ENCODE peak calls at places on chromosomes 2 and 18, in eight cellular contexts. C is GM12864, V is lower leg skin, Y is bronchial epithelial cell, R is tibial artery, D is breast epithelium, I is fibroblast of lung, O is neural progenitor cell. G is an unnamed sample.

GRCh38 chr2:207674266-207674774 is 37.1 kb upstream of the CCNYL1 start:
- DNase-seq in C (no peak), V (no peak), Y (no peak), R (no peak), D (no peak), I (no peak), O (no peak), G (no peak)

GRCh38 chr2:64018715-64019082 is 529 bp downstream of the VPS54 start:
- DNase-seq in C (no peak), V (peak), Y (peak), R (peak), D (no peak), I (no peak), O (peak), G (no peak)

GRCh38 chr2:222040333-222040732 is 258.5 kb downstream of the PAX3 start:
- DNase-seq in C (no peak), V (no peak), Y (no peak), R (no peak), D (no peak), I (no peak), O (no peak), G (no peak)

GRCh38 chr2:192195548-192196418 is 1.1 kb upstream of the TMEFF2 start:
- DNase-seq in C (no peak), V (no peak), Y (peak), R (peak), D (no peak), I (peak), O (peak), G (peak)

GRCh38 chr2:96205238-96205637 is 3.4 kb downstream of the STARD7 start:
- DNase-seq in C (no peak), V (peak), Y (peak), R (no peak), D (no peak), I (peak), O (no peak), G (peak)

GRCh38 chr2:195768454-195768853 is 111.4 kb downstream of the SLC39A10 start:
- DNase-seq in C (no peak), V (no peak), Y (no peak), R (no peak), D (no peak), I (peak), O (no peak), G (no peak)

GRCh38 chr2:193985272-193985671 is 1671.8 kb upstream of the SLC39A10 start:
- DNase-seq in C (no peak), V (no peak), Y (no peak), R (no peak), D (no peak), I (no peak), O (no peak), G (no peak)

GRCh38 chr2:83665894-83666293 is 793.2 kb downstream of the SUCLG1 start:
- DNase-seq in C (no peak), V (no peak), Y (peak), R (no peak), D (no peak), I (peak), O (no peak), G (peak)

GRCh38 chr18:8329186-8329771 is 280.0 kb upstream of the RAB12 start:
- DNase-seq in C (no peak), V (no peak), Y (peak), R (no peak), D (no peak), I (peak), O (no peak), G (peak)

GRCh38 chr18:58288922-58289797 is 245.1 kb downstream of the NEDD4L start:
- DNase-seq in C (peak), V (no peak), Y (peak), R (no peak), D (no peak), I (peak), O (peak), G (peak)

GRCh38 chr18:3012306-3012919 is 531 bp downstream of the LPIN2 start:
- DNase-seq in C (no peak), V (no peak), Y (no peak), R (peak), D (peak), I (peak), O (no peak), G (no peak)

GRCh38 chr2:173866858-173867620 is 98.1 kb downstream of the SP3 start:
- DNase-seq in C (no peak), V (no peak), Y (no peak), R (no peak), D (no peak), I (no peak), O (peak), G (no peak)

GRCh38 chr2:165635532-165635931 is 158.5 kb downstream of the GALNT3 start:
- DNase-seq in C (no peak), V (no peak), Y (peak), R (no peak), D (no peak), I (no peak), O (no peak), G (no peak)

GRCh38 chr18:44943201-44943881 is 262.7 kb downstream of the SETBP1 start:
- DNase-seq in C (no peak), V (no peak), Y (peak), R (no peak), D (no peak), I (no peak), O (peak), G (no peak)

GRCh38 chr2:40760071-40760666 is 308.3 kb upstream of the SLC8A1 start:
- DNase-seq in C (no peak), V (peak), Y (peak), R (no peak), D (no peak), I (peak), O (peak), G (peak)

GRCh38 chr2:133591164-133591563 is 22.9 kb upstream of the NCKAP5 start:
- DNase-seq in C (no peak), V (peak), Y (no peak), R (peak), D (no peak), I (peak), O (no peak), G (no peak)

GRCh38 chr2:235545369-235546150 is 51.7 kb downstream of the AGAP1 start:
- DNase-seq in C (no peak), V (no peak), Y (no peak), R (peak), D (no peak), I (no peak), O (no peak), G (no peak)

GRCh38 chr18:36420826-36421225 is 123.3 kb downstream of the FHOD3 start:
- DNase-seq in C (no peak), V (no peak), Y (no peak), R (no peak), D (no peak), I (no peak), O (no peak), G (no peak)

GRCh38 chr2:5528741-5529140 is 163.4 kb upstream of the SOX11 start:
- DNase-seq in C (no peak), V (no peak), Y (no peak), R (no peak), D (no peak), I (no peak), O (no peak), G (no peak)

GRCh38 chr18:37684590-37684989 is 119.0 kb upstream of the CELF4 start:
- DNase-seq in C (no peak), V (no peak), Y (no peak), R (no peak), D (no peak), I (no peak), O (no peak), G (no peak)
- TF ChIP-seq CTCF in C (no peak), V (no peak), Y (no peak), R (no peak), D (no peak), I (no peak), O (peak), G (no peak)

GRCh38 chr18:68925268-68925667 is 127.4 kb downstream of the CCDC102B start:
- DNase-seq in C (no peak), V (no peak), Y (peak), R (no peak), D (no peak), I (peak), O (peak), G (peak)
- TF ChIP-seq CTCF in C (peak), V (no peak), Y (no peak), R (no peak), D (no peak), I (peak), O (peak), G (no peak)

GRCh38 chr2:101188683-101189405 is 37.7 kb upstream of the TBC1D8 start:
- DNase-seq in C (no peak), V (no peak), Y (no peak), R (no peak), D (no peak), I (peak), O (peak), G (peak)
- TF ChIP-seq CTCF in C (peak), V (no peak), Y (peak), R (peak), D (no peak), I (peak), O (peak), G (peak)

GRCh38 chr18:61400016-61400630 is 66.9 kb downstream of the CDH20 start:
- DNase-seq in C (no peak), V (no peak), Y (no peak), R (no peak), D (no peak), I (no peak), O (no peak), G (no peak)

GRCh38 chr18:61398961-61399632 is 65.9 kb downstream of the CDH20 start:
- DNase-seq in C (no peak), V (no peak), Y (no peak), R (no peak), D (no peak), I (peak), O (no peak), G (peak)

GRCh38 chr18:61400714-61401113 is 67.5 kb downstream of the CDH20 start:
- DNase-seq in C (no peak), V (no peak), Y (no peak), R (no peak), D (no peak), I (peak), O (no peak), G (peak)

GRCh38 chr18:61397222-61397621 is 64.0 kb downstream of the CDH20 start:
- DNase-seq in C (no peak), V (no peak), Y (no peak), R (no peak), D (no peak), I (no peak), O (no peak), G (no peak)

DNA sequence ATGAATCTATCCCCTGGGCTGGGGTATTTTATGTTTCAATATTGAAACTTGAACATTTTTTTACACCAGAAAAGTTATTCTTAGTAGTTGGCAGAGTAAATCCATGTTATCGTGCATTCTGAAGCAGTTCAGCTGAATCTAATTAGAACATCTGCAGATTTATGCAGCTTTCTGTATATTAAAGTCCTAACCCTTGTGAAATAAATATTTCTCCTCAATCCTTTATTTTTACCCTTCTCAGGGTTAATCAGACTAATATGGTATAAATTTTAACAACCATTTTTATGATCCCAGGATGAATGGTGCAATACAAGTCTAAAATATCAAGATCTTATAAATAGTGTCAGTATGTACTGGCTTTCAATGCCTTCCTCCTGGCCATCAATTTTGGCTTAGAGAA is 69.5 kb downstream of the CDH20 start:
- DNase-seq in C (no peak), V (no peak), Y (no peak), R (no peak), D (no peak), I (no peak), O (no peak), G (no peak)
- TF ChIP-seq CTCF in C (no peak), V (no peak), Y (no peak), R (no peak), D (no peak), I (no peak), O (no peak), G (no peak)

GRCh38 chr2:217165547-217165946 is 305.7 kb upstream of the TNP1 start:
- DNase-seq in C (no peak), V (no peak), Y (peak), R (no peak), D (no peak), I (no peak), O (no peak), G (no peak)

GRCh38 chr2:217167531-217167930 is 307.7 kb upstream of the TNP1 start:
- DNase-seq in C (no peak), V (no peak), Y (peak), R (no peak), D (no peak), I (no peak), O (no peak), G (no peak)

GRCh38 chr2:217168396-217168795 is 308.5 kb upstream of the TNP1 start:
- DNase-seq in C (no peak), V (no peak), Y (no peak), R (no peak), D (no peak), I (peak), O (no peak), G (no peak)

GRCh38 chr2:217164008-217164407 is 304.1 kb upstream of the TNP1 start:
- DNase-seq in C (no peak), V (no peak), Y (no peak), R (no peak), D (no peak), I (no peak), O (no peak), G (no peak)

DNA sequence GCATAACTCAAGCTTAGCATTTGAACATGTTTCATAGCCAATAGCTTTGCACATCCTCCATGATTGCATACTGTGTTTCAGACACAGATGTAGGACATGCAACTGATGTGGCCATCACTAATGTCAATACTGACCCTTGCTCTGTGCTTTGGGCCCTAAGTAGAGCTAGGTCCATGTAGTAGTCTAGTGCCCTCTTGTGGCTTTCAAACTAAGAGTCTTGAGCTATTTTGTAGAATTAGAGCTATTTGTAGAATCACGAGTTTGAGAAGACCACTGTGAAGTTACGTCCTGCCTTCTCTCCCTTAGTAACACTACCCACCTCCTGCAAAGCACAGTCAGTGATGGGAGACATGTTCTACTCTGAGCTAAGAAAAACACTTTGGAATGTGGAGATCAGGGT is 306.4 kb upstream of the TNP1 start:
- DNase-seq in C (peak), V (no peak), Y (peak), R (no peak), D (no peak), I (peak), O (peak), G (peak)
- TF ChIP-seq CTCF in C (peak), V (no peak), Y (peak), R (peak), D (peak), I (peak), O (peak), G (peak)

GRCh38 chr2:100260712-100261620 is 61.3 kb downstream of the LONRF2 start:
- DNase-seq in C (no peak), V (peak), Y (peak), R (peak), D (peak), I (peak), O (peak), G (peak)
- TF ChIP-seq CTCF in C (peak), V (no peak), Y (peak), R (peak), D (peak), I (peak), O (peak), G (peak)

DNA sequence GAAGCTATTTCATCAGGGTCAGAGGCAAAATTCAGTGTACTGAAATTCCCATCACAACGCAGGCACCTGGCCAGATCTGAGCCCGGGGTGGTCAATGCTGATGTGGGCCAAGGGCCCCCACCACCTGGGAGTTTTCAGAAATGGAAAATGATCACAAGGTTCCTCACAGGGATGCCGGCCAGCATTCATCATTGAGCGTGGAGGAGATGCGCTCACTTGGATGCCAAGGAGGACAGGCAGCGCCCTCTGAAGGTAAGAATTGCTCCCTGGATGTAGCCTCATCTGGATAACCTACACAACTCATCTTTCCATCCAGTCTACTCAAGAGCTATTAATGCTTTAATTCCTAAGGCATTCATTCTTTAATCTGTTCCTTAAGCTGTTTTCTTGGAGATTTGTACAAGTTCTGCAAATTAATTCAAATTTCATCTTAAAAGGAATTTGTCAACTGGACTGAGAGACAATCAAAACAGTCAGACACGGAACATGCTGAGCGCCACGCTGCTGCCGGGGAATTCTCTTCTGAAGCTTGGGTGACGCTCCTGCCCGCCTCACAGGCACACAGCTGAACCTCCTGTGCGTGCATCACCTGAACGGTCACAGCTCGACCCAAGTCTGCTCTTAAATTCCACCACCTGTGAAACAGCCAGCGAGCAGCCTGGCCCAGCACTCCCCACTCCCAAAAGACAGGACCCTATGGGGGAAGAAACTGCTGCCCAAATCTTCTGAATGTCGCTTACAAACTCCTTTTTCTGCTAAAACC is 206.7 kb downstream of the HDAC4 start:
- DNase-seq in C (no peak), V (no peak), Y (no peak), R (peak), D (peak), I (no peak), O (peak), G (no peak)
- TF ChIP-seq CTCF in C (no peak), V (no peak), Y (no peak), R (no peak), D (no peak), I (peak), O (peak), G (no peak)

G was measured in MCF 10A.